ENCODE peak calls at places on chromosomes 1 and 21, in seven cellular contexts. One of them, this sample, is unnamed.

GRCh38 chr21:26884436-26884835 is 39.2 kb upstream of the ADAMTS1 start:
- DNase-seq in endothelial cell of umbilical vein: no peak
- DNase-seq in HCT116: no peak
- DNase-seq in sigmoid colon: no peak
- DNase-seq in K562: no peak
- DNase-seq in vagina: no peak
- DNase-seq in prostate gland: no peak
- DNase-seq in this sample: no peak

GRCh38 chr1:232968965-232969364 is 18.6 kb downstream of the NTPCR start:
- DNase-seq in vagina: no peak
- DNase-seq in sigmoid colon: no peak
- DNase-seq in K562: no peak
- DNase-seq in HCT116: no peak
- DNase-seq in prostate gland: no peak
- DNase-seq in endothelial cell of umbilical vein: peak; percentile 55
- DNase-seq in this sample: no peak

GRCh38 chr1:65174585-65174984 is 26.6 kb downstream of the AK4 start:
- DNase-seq in prostate gland: peak; percentile 43
- DNase-seq in vagina: no peak
- DNase-seq in endothelial cell of umbilical vein: no peak
- DNase-seq in sigmoid colon: peak; percentile 86
- DNase-seq in HCT116: peak; percentile 70
- DNase-seq in K562: no peak
- DNase-seq in this sample: peak; percentile 32

GRCh38 chr1:159197767-159198557 is 6.7 kb upstream of the ACKR1 start:
- DNase-seq in K562: peak; percentile 56
- DNase-seq in endothelial cell of umbilical vein: peak; percentile 81
- DNase-seq in sigmoid colon: peak; percentile 82
- DNase-seq in HCT116: peak; percentile 57
- DNase-seq in prostate gland: peak; percentile 62
- DNase-seq in vagina: no peak
- DNase-seq in this sample: no peak

GRCh38 chr1:23344987-23345472 is 946 bp upstream of the HNRNPR start:
- DNase-seq in vagina: no peak
- DNase-seq in prostate gland: no peak
- DNase-seq in sigmoid colon: no peak
- DNase-seq in endothelial cell of umbilical vein: no peak
- DNase-seq in HCT116: no peak
- DNase-seq in K562: peak; percentile 44
- DNase-seq in this sample: no peak

GRCh38 chr1:161084205-161084988 is 5.0 kb downstream of the NECTIN4 start:
- DNase-seq in vagina: no peak
- DNase-seq in sigmoid colon: no peak
- DNase-seq in prostate gland: peak; percentile 61
- DNase-seq in K562: no peak
- DNase-seq in HCT116: no peak
- DNase-seq in endothelial cell of umbilical vein: no peak
- DNase-seq in this sample: no peak

GRCh38 chr1:167659440-167659839 is 29.4 kb downstream of the RCSD1 start:
- DNase-seq in prostate gland: no peak
- DNase-seq in HCT116: no peak
- DNase-seq in sigmoid colon: no peak
- DNase-seq in endothelial cell of umbilical vein: peak; percentile 72
- DNase-seq in vagina: no peak
- DNase-seq in K562: no peak
- DNase-seq in this sample: no peak

GRCh38 chr1:84538599-84538998 is 32.2 kb upstream of the GNG5 start:
- DNase-seq in endothelial cell of umbilical vein: no peak
- DNase-seq in sigmoid colon: no peak
- DNase-seq in HCT116: no peak
- DNase-seq in K562: no peak
- DNase-seq in vagina: no peak
- DNase-seq in prostate gland: no peak
- DNase-seq in this sample: no peak

GRCh38 chr1:111476761-111477309 is 3.1 kb downstream of the C1orf162 start:
- DNase-seq in vagina: no peak
- DNase-seq in K562: no peak
- DNase-seq in sigmoid colon: no peak
- DNase-seq in HCT116: no peak
- DNase-seq in prostate gland: no peak
- DNase-seq in endothelial cell of umbilical vein: no peak
- DNase-seq in this sample: no peak

GRCh38 chr21:42236693-42237092 is 17.8 kb downstream of the ABCG1 start:
- DNase-seq in K562: no peak
- DNase-seq in sigmoid colon: no peak
- DNase-seq in HCT116: no peak
- DNase-seq in prostate gland: no peak
- DNase-seq in vagina: no peak
- DNase-seq in endothelial cell of umbilical vein: no peak
- DNase-seq in this sample: no peak

GRCh38 chr1:27832762-27833161 is 2.2 kb downstream of the PPP1R8 start:
- DNase-seq in HCT116: no peak
- DNase-seq in K562: no peak
- DNase-seq in prostate gland: no peak
- DNase-seq in sigmoid colon: no peak
- DNase-seq in vagina: no peak
- DNase-seq in endothelial cell of umbilical vein: peak; percentile 54
- DNase-seq in this sample: no peak

GRCh38 chr1:204434116-204434755 is 22.6 kb upstream of the PPP1R15B start:
- DNase-seq in HCT116: no peak
- DNase-seq in sigmoid colon: no peak
- DNase-seq in endothelial cell of umbilical vein: no peak
- DNase-seq in vagina: no peak
- DNase-seq in prostate gland: no peak
- DNase-seq in K562: no peak
- DNase-seq in this sample: no peak

GRCh38 chr1:24558902-24559791 is 3.3 kb downstream of the NCMAP start:
- DNase-seq in endothelial cell of umbilical vein: peak; percentile 32
- DNase-seq in prostate gland: peak; percentile 72
- DNase-seq in vagina: no peak
- DNase-seq in HCT116: peak; percentile 48
- DNase-seq in sigmoid colon: no peak
- DNase-seq in K562: no peak
- DNase-seq in this sample: no peak

GRCh38 chr1:7539772-7540175 is 231.3 kb upstream of the VAMP3 start:
- DNase-seq in vagina: no peak
- DNase-seq in K562: peak; percentile 65
- DNase-seq in HCT116: peak; percentile 67
- DNase-seq in prostate gland: no peak
- DNase-seq in sigmoid colon: no peak
- DNase-seq in endothelial cell of umbilical vein: peak; percentile 34
- DNase-seq in this sample: no peak

GRCh38 chr1:203322480-203323179 is 17.3 kb downstream of the BTG2 start:
- DNase-seq in endothelial cell of umbilical vein: peak; percentile 83
- DNase-seq in prostate gland: no peak
- DNase-seq in HCT116: no peak
- DNase-seq in sigmoid colon: peak; percentile 71
- DNase-seq in vagina: no peak
- DNase-seq in K562: no peak
- DNase-seq in this sample: no peak

GRCh38 chr1:231421616-231421970 is 494 bp downstream of the EGLN1 start:
- DNase-seq in sigmoid colon: peak; percentile 70
- DNase-seq in prostate gland: peak; percentile 17
- DNase-seq in vagina: no peak
- DNase-seq in endothelial cell of umbilical vein: peak; percentile 55
- DNase-seq in K562: no peak
- DNase-seq in HCT116: no peak
- DNase-seq in this sample: peak; percentile 13

GRCh38 chr1:7856345-7856744 is 3.5 kb upstream of the UTS2 start:
- DNase-seq in prostate gland: no peak
- DNase-seq in HCT116: no peak
- DNase-seq in K562: peak; percentile 53
- DNase-seq in sigmoid colon: no peak
- DNase-seq in vagina: no peak
- DNase-seq in endothelial cell of umbilical vein: no peak
- DNase-seq in this sample: no peak

GRCh38 chr1:12204754-12205658 is 24.8 kb upstream of the VPS13D start:
- DNase-seq in vagina: no peak
- DNase-seq in endothelial cell of umbilical vein: no peak
- DNase-seq in prostate gland: no peak
- DNase-seq in HCT116: no peak
- DNase-seq in sigmoid colon: no peak
- DNase-seq in K562: no peak
- DNase-seq in this sample: no peak
- TF ChIP-seq POLR2AphosphoS5 in vagina: no peak
- TF ChIP-seq POLR2AphosphoS5 in endothelial cell of umbilical vein: no peak
- TF ChIP-seq POLR2AphosphoS5 in prostate gland: no peak
- TF ChIP-seq POLR2AphosphoS5 in HCT116: no peak
- TF ChIP-seq POLR2AphosphoS5 in sigmoid colon: no peak
- TF ChIP-seq POLR2AphosphoS5 in K562: no peak
- TF ChIP-seq POLR2AphosphoS5 in this sample: no peak

GRCh38 chr1:25563330-25564215 is 20.2 kb downstream of the LDLRAP1 start:
- DNase-seq in sigmoid colon: no peak
- DNase-seq in endothelial cell of umbilical vein: no peak
- DNase-seq in vagina: no peak
- DNase-seq in prostate gland: no peak
- DNase-seq in HCT116: no peak
- DNase-seq in K562: no peak
- DNase-seq in this sample: no peak

GRCh38 chr1:25561426-25562100 is 18.2 kb downstream of the LDLRAP1 start:
- DNase-seq in prostate gland: no peak
- DNase-seq in HCT116: no peak
- DNase-seq in sigmoid colon: no peak
- DNase-seq in endothelial cell of umbilical vein: peak; percentile 34
- DNase-seq in vagina: no peak
- DNase-seq in K562: no peak
- DNase-seq in this sample: no peak

GRCh38 chr1:25564777-25565176 is 21.4 kb downstream of the LDLRAP1 start:
- DNase-seq in endothelial cell of umbilical vein: no peak
- DNase-seq in vagina: no peak
- DNase-seq in prostate gland: no peak
- DNase-seq in sigmoid colon: no peak
- DNase-seq in K562: no peak
- DNase-seq in HCT116: no peak
- DNase-seq in this sample: no peak

GRCh38 chr1:25562101-25562927 is 18.9 kb downstream of the LDLRAP1 start:
- DNase-seq in K562: peak; percentile 47
- DNase-seq in sigmoid colon: no peak
- DNase-seq in vagina: no peak
- DNase-seq in endothelial cell of umbilical vein: no peak
- DNase-seq in prostate gland: peak; percentile 23
- DNase-seq in HCT116: no peak
- DNase-seq in this sample: peak; percentile 90

DNA sequence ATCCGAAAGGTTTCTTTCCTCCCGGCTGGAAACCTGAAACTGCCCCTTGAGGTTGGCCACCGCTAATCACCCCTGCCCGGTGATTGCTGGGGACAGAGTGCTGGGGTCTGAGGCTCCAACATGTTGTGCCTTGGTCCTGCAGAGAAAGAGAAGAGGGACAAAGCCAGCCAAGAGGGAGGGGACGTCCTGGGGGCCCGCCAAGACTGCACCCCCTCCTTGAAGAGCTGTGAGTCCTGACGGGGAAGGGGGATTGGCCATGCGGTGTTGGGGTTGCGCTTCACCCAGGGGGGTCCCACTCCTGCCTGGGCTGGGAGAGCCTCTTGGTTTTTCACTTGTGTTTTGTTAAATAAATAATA is 19.5 kb downstream of the LDLRAP1 start:
- DNase-seq in vagina: no peak
- DNase-seq in K562: no peak
- DNase-seq in sigmoid colon: no peak
- DNase-seq in prostate gland: no peak
- DNase-seq in endothelial cell of umbilical vein: no peak
- DNase-seq in HCT116: no peak
- DNase-seq in this sample: no peak
- TF ChIP-seq POLR2A in vagina: no peak
- TF ChIP-seq POLR2A in K562: no peak
- TF ChIP-seq POLR2A in sigmoid colon: no peak
- TF ChIP-seq POLR2A in prostate gland: no peak
- TF ChIP-seq POLR2A in endothelial cell of umbilical vein: no peak
- TF ChIP-seq POLR2A in HCT116: no peak
- TF ChIP-seq POLR2A in this sample: no peak

GRCh38 chr1:153987621-153988020 is 1.5 kb upstream of the RAB13 start:
- DNase-seq in vagina: no peak
- DNase-seq in sigmoid colon: no peak
- DNase-seq in HCT116: no peak
- DNase-seq in prostate gland: no peak
- DNase-seq in endothelial cell of umbilical vein: no peak
- DNase-seq in K562: no peak
- DNase-seq in this sample: no peak

GRCh38 chr1:153990468-153991150 is at the start of gene RPS27:
- DNase-seq in vagina: no peak
- DNase-seq in prostate gland: peak; percentile 95
- DNase-seq in sigmoid colon: peak; percentile 98
- DNase-seq in HCT116: peak; percentile 98
- DNase-seq in K562: peak; percentile 95
- DNase-seq in endothelial cell of umbilical vein: peak; percentile 96
- DNase-seq in this sample: peak; percentile 78

GRCh38 chr1:153985984-153986761 is at the start of gene RAB13:
- DNase-seq in K562: peak; percentile 88
- DNase-seq in vagina: no peak
- DNase-seq in endothelial cell of umbilical vein: peak; percentile 86
- DNase-seq in prostate gland: peak; percentile 90
- DNase-seq in sigmoid colon: peak; percentile 96
- DNase-seq in HCT116: peak; percentile 61
- DNase-seq in this sample: no peak

GRCh38 chr1:153984125-153984899 is 1.8 kb downstream of the RAB13 start:
- DNase-seq in endothelial cell of umbilical vein: no peak
- DNase-seq in sigmoid colon: no peak
- DNase-seq in prostate gland: no peak
- DNase-seq in vagina: no peak
- DNase-seq in K562: no peak
- DNase-seq in HCT116: no peak
- DNase-seq in this sample: no peak

GRCh38 chr1:153985341-153985912 is 712 bp downstream of the RAB13 start:
- DNase-seq in HCT116: no peak
- DNase-seq in prostate gland: no peak
- DNase-seq in vagina: no peak
- DNase-seq in sigmoid colon: peak; percentile 86
- DNase-seq in endothelial cell of umbilical vein: peak; percentile 68
- DNase-seq in K562: peak; percentile 74
- DNase-seq in this sample: no peak
- TF ChIP-seq POLR2AphosphoS5 in HCT116: no peak
- TF ChIP-seq POLR2AphosphoS5 in prostate gland: no peak
- TF ChIP-seq POLR2AphosphoS5 in vagina: no peak
- TF ChIP-seq POLR2AphosphoS5 in sigmoid colon: peak; percentile 8
- TF ChIP-seq POLR2AphosphoS5 in endothelial cell of umbilical vein: peak; percentile 39
- TF ChIP-seq POLR2AphosphoS5 in K562: peak; percentile 65
- TF ChIP-seq POLR2AphosphoS5 in this sample: no peak

DNA sequence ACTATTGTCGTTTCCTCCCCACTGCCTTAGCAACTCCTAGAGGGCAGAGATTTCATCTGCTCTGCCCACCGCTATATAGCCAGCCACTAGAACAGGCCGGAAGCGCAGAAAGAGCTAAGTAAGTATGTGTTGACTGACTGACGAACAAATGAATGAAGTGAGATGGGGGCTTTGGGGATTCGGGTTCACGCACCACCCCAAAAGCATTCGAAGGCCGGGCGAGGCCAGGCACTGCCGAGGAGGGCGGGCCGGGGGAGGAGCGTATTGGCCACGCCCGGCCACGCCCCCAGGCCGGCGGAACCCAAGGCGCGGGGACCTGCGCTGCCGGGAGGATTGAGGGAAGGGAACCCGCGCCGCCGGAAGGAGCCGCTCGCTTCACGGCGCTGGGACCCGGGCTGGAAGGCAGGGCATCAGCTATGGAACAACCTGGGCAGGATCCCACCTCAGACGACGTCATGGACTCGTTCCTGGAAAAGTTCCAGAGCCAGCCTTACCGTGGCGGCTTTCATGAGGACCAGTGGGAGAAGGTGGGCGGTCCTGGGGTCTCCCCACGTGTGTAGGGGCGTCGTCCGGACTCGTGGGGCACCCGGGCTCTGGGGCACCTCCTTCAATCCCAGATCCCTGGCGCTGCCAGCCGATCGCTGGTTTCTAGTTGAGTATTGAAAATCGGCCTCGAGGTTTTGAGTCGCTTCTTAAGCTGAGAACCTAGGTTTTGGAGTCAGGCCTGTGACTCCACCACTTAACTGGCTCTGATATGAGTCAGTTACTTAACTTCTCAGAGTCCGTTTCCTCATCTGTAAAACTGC is at the start of gene TTC4:
- DNase-seq in HCT116: peak; percentile 67
- DNase-seq in K562: peak; percentile 94
- DNase-seq in prostate gland: peak; percentile 74
- DNase-seq in vagina: no peak
- DNase-seq in endothelial cell of umbilical vein: peak; percentile 81
- DNase-seq in sigmoid colon: peak; percentile 90
- DNase-seq in this sample: peak; percentile 90
- TF ChIP-seq POLR2A in HCT116: peak; percentile 80
- TF ChIP-seq POLR2A in K562: peak; percentile 97
- TF ChIP-seq POLR2A in prostate gland: peak; percentile 83
- TF ChIP-seq POLR2A in vagina: peak; percentile 52
- TF ChIP-seq POLR2A in endothelial cell of umbilical vein: peak; percentile 96
- TF ChIP-seq POLR2A in sigmoid colon: peak; percentile 32
- TF ChIP-seq POLR2A in this sample: peak; percentile 95

This sample was measured in GM12892.